ENCODE peak calls at places on chromosome 6, in seven cellular contexts. E is SK-N-SH, H is NAMALWA, O is GM23338, J is activated T-cell treated with anti-CD3 and anti-CD28 coated beads for 1 hour, Q is brain pericyte, I is H4. F is an unnamed sample.

GRCh38 chr6:26195924-26196845 is 109.0 kb downstream of the HFE start:
- DNase-seq in E (no peak), H (peak), O (no peak), J (no peak), Q (no peak), I (peak), F (no peak)

GRCh38 chr6:34146801-34147592 is 1.1 kb upstream of the GRM4 start:
- DNase-seq in E (no peak), H (no peak), O (no peak), J (no peak), Q (no peak), I (peak), F (no peak)

GRCh38 chr6:13156381-13156780 is 172.0 kb downstream of the TBC1D7 start:
- DNase-seq in E (no peak), H (no peak), O (no peak), J (no peak), Q (no peak), I (no peak), F (no peak)

GRCh38 chr6:34276191-34276590 is 27.4 kb upstream of the SMIM29 start:
- DNase-seq in E (no peak), H (no peak), O (no peak), J (no peak), Q (no peak), I (no peak), F (no peak)

GRCh38 chr6:105087571-105088211 is 92.1 kb downstream of the POPDC3 start:
- DNase-seq in E (peak), H (peak), O (peak), J (no peak), Q (no peak), I (peak), F (no peak)

GRCh38 chr6:151413372-151414145 is 22.2 kb upstream of the ZBTB2 start:
- DNase-seq in E (no peak), H (no peak), O (no peak), J (peak), Q (no peak), I (no peak), F (no peak)

GRCh38 chr6:128993161-128993560 is 110.2 kb downstream of the LAMA2 start:
- DNase-seq in E (no peak), H (no peak), O (no peak), J (no peak), Q (no peak), I (no peak), F (no peak)

GRCh38 chr6:152636675-152637421 is at the start of gene SYNE1:
- DNase-seq in E (peak), H (no peak), O (peak), J (no peak), Q (no peak), I (no peak), F (peak)

GRCh38 chr6:161369339-161369738 is 95.5 kb upstream of the AGPAT4 start:
- DNase-seq in E (no peak), H (no peak), O (peak), J (no peak), Q (no peak), I (peak), F (no peak)

GRCh38 chr6:90424580-90424979 is 127.9 kb upstream of the BACH2 start:
- DNase-seq in E (no peak), H (no peak), O (no peak), J (no peak), Q (no peak), I (no peak), F (no peak)

GRCh38 chr6:169487579-169488205 is 214.1 kb downstream of the WDR27 start:
- DNase-seq in E (no peak), H (no peak), O (no peak), J (no peak), Q (no peak), I (no peak), F (no peak)

GRCh38 chr6:92647630-92648029 is 771.7 kb downstream of the EPHA7 start:
- DNase-seq in E (no peak), H (no peak), O (no peak), J (no peak), Q (no peak), I (peak), F (no peak)

GRCh38 chr6:106773482-106773881 is 144.1 kb downstream of the QRSL1 start:
- DNase-seq in E (no peak), H (no peak), O (no peak), J (no peak), Q (no peak), I (no peak), F (no peak)

GRCh38 chr6:117711369-117711768 is 36.1 kb downstream of the NUS1 start:
- DNase-seq in E (no peak), H (peak), O (peak), J (no peak), Q (no peak), I (no peak), F (no peak)

GRCh38 chr6:36701401-36701991 is 3.9 kb downstream of the RAB44 start:
- DNase-seq in E (no peak), H (no peak), O (peak), J (no peak), Q (no peak), I (no peak), F (no peak)

GRCh38 chr6:154487367-154488275 is 22.9 kb downstream of the CNKSR3 start:
- DNase-seq in E (peak), H (no peak), O (no peak), J (no peak), Q (no peak), I (no peak), F (no peak)

GRCh38 chr6:21240709-21241108 is 352.8 kb upstream of the SOX4 start:
- DNase-seq in E (no peak), H (no peak), O (no peak), J (no peak), Q (no peak), I (no peak), F (no peak)

GRCh38 chr6:84346372-84346771 is 118.9 kb upstream of the CEP162 start:
- DNase-seq in E (peak), H (no peak), O (peak), J (no peak), Q (no peak), I (no peak), F (no peak)

GRCh38 chr6:145813285-145814034 is 1.1 kb downstream of the FBXO30 start:
- DNase-seq in E (peak), H (peak), O (peak), J (no peak), Q (no peak), I (peak), F (no peak)

GRCh38 chr6:150874184-150874583 is 8.7 kb downstream of the MTHFD1L start:
- DNase-seq in E (no peak), H (no peak), O (peak), J (no peak), Q (no peak), I (no peak), F (no peak)

GRCh38 chr6:32816746-32817204 is at the start of gene HLA-DOB:
- DNase-seq in E (no peak), H (peak), O (peak), J (no peak), Q (no peak), I (no peak), F (no peak)

GRCh38 chr6:162181741-162182401 is 545.7 kb downstream of the PRKN start:
- DNase-seq in E (no peak), H (no peak), O (no peak), J (no peak), Q (no peak), I (no peak), F (no peak)

GRCh38 chr6:3273707-3274521 is 15.2 kb downstream of the PSMG4 start:
- DNase-seq in E (no peak), H (no peak), O (no peak), J (no peak), Q (no peak), I (no peak), F (peak)

GRCh38 chr6:24689964-24690363 is 23.1 kb downstream of the ACOT13 start:
- DNase-seq in E (no peak), H (no peak), O (no peak), J (no peak), Q (no peak), I (no peak), F (no peak)

GRCh38 chr6:105608711-105609374 is 206.0 kb upstream of the PREP start:
- DNase-seq in E (no peak), H (no peak), O (no peak), J (no peak), Q (no peak), I (peak), F (no peak)

GRCh38 chr6:3867616-3868502 is 18.7 kb downstream of the FAM50B start:
- DNase-seq in E (no peak), H (no peak), O (no peak), J (no peak), Q (no peak), I (no peak), F (no peak)